ENCODE peak calls at places on chromosomes 1 and 21, in five cellular contexts. G is HTR-8/SVneo, P is endothelial cell, C is NCI-H748 treated with DMSO at 0.1 percent for 48 hours, B is NCI-H1105. W is an unnamed sample.
A peak's percentile ranks its signal among the peaks of the same experiment; 100 is the strongest.

GRCh38 chr1:8412183-8412831 is 94.4 kb downstream of the SLC45A1 start:
- DNase-seq in B (no peak), C (no peak), G (peak; percentile 41), P (no peak), W (no peak)

GRCh38 chr1:186848509-186849130 is 19.9 kb downstream of the PLA2G4A start:
- DNase-seq in P (no peak), C (no peak), B (no peak), G (no peak), W (no peak)

GRCh38 chr1:65310078-65310587 is 790 bp downstream of the DNAJC6 start:
- DNase-seq in B (peak; percentile 90), C (peak; percentile 61), P (no peak), G (peak; percentile 26), W (peak; percentile 74)

GRCh38 chr1:24955161-24955560 is 25.1 kb upstream of the RUNX3 start:
- DNase-seq in P (no peak), B (no peak), G (peak; percentile 44), C (no peak), W (no peak)

GRCh38 chr1:150875197-150876110 is 945 bp downstream of the ARNT start:
- DNase-seq in B (no peak), C (no peak), P (no peak), G (no peak), W (no peak)

GRCh38 chr21:33901421-33902288 is 13.9 kb downstream of the ATP5PO start:
- DNase-seq in B (peak; percentile 37), G (peak; percentile 48), P (peak; percentile 62), C (no peak), W (peak; percentile 18)

GRCh38 chr1:223133824-223134435 is 9.1 kb downstream of the TLR5 start:
- DNase-seq in B (peak; percentile 88), P (peak; percentile 93), G (peak; percentile 84), C (peak; percentile 70), W (peak; percentile 87)

GRCh38 chr1:109134423-109134822 is 20.5 kb downstream of the ELAPOR1 start:
- DNase-seq in G (no peak), C (no peak), P (no peak), B (peak; percentile 18), W (peak; percentile 24)

GRCh38 chr1:88036345-88036999 is 647.6 kb upstream of the PKN2 start:
- DNase-seq in C (no peak), B (no peak), G (no peak), P (no peak), W (no peak)

GRCh38 chr1:12464028-12464427 is 154.0 kb downstream of the DHRS3 start:
- DNase-seq in G (no peak), P (no peak), C (no peak), B (no peak), W (no peak)

GRCh38 chr1:96364576-96364975 is 357.0 kb upstream of the PTBP2 start:
- DNase-seq in P (no peak), G (no peak), B (no peak), C (no peak), W (no peak)

GRCh38 chr1:198849108-198849507 is 210.3 kb downstream of the PTPRC start:
- DNase-seq in P (no peak), C (no peak), B (no peak), G (no peak), W (no peak)

GRCh38 chr1:12407050-12407961 is 177.5 kb downstream of the VPS13D start:
- DNase-seq in C (no peak), P (no peak), B (no peak), G (peak; percentile 30), W (no peak)

GRCh38 chr1:16387201-16388185 is 20.5 kb downstream of the SZRD1 start:
- DNase-seq in C (no peak), G (no peak), B (no peak), P (no peak), W (no peak)

GRCh38 chr21:40472026-40472425 is 374.9 kb downstream of the DSCAM start:
- DNase-seq in P (no peak), C (no peak), B (no peak), G (no peak), W (no peak)

GRCh38 chr1:49651136-49651535 is 372.6 kb downstream of the AGBL4 start:
- DNase-seq in G (no peak), B (no peak), P (no peak), C (no peak), W (no peak)

GRCh38 chr1:25616080-25616931 is at the start of gene MAN1C1:
- DNase-seq in P (peak; percentile 93), G (peak; percentile 96), C (peak; percentile 68), B (peak; percentile 93), W (peak; percentile 81)

GRCh38 chr21:29025328-29025713 is 853 bp downstream of the USP16 start:
- DNase-seq in B (no peak), P (no peak), G (no peak), C (no peak), W (no peak)

GRCh38 chr1:28507646-28508434 is 2.0 kb downstream of the RCC1 start:
- DNase-seq in P (no peak), B (no peak), C (no peak), G (no peak), W (no peak)

GRCh38 chr1:173362543-173362942 is 114.6 kb upstream of the PRDX6 start:
- DNase-seq in P (no peak), G (no peak), C (no peak), B (no peak), W (no peak)

W was measured in NCI-H774.